ENCODE peak calls at places on chromosomes 4 and X, in seven cellular contexts. One of them, this sample, is unnamed.

GRCh38 chrX:12421918-12422317 is 283.6 kb downstream of the FRMPD4 start:
- DNase-seq in MCF 10A: no peak
- DNase-seq in posterior cingulate gyrus: no peak
- DNase-seq in fibroblast of mammary gland: no peak
- DNase-seq in NCI-H1092 treated with DMSO at 0.1 percent for 48 hours: no peak
- DNase-seq in GM10248: no peak
- DNase-seq in T-cell: no peak
- DNase-seq in this sample: no peak

GRCh38 chrX:46836701-46837542 is at the start of gene RP2:
- DNase-seq in GM10248: peak
- DNase-seq in T-cell: peak
- DNase-seq in posterior cingulate gyrus: peak
- DNase-seq in fibroblast of mammary gland: peak
- DNase-seq in MCF 10A: peak
- DNase-seq in NCI-H1092 treated with DMSO at 0.1 percent for 48 hours: peak
- DNase-seq in this sample: peak

GRCh38 chr4:103044183-103044582 is 24.7 kb upstream of the SLC9B1 start:
- DNase-seq in MCF 10A: no peak
- DNase-seq in GM10248: no peak
- DNase-seq in NCI-H1092 treated with DMSO at 0.1 percent for 48 hours: no peak
- DNase-seq in fibroblast of mammary gland: no peak
- DNase-seq in posterior cingulate gyrus: no peak
- DNase-seq in T-cell: no peak
- DNase-seq in this sample: no peak

GRCh38 chrX:134572816-134573682 is 85.2 kb downstream of the PLAC1 start:
- DNase-seq in GM10248: no peak
- DNase-seq in MCF 10A: peak
- DNase-seq in posterior cingulate gyrus: no peak
- DNase-seq in NCI-H1092 treated with DMSO at 0.1 percent for 48 hours: peak
- DNase-seq in fibroblast of mammary gland: peak
- DNase-seq in T-cell: no peak
- DNase-seq in this sample: no peak

GRCh38 chr4:120842046-120842445 is 80.5 kb downstream of the PRDM5 start:
- DNase-seq in GM10248: no peak
- DNase-seq in NCI-H1092 treated with DMSO at 0.1 percent for 48 hours: no peak
- DNase-seq in posterior cingulate gyrus: no peak
- DNase-seq in T-cell: no peak
- DNase-seq in MCF 10A: no peak
- DNase-seq in fibroblast of mammary gland: peak
- DNase-seq in this sample: no peak

GRCh38 chr4:77178560-77178959 is 21.6 kb downstream of the CCNG2 start:
- DNase-seq in NCI-H1092 treated with DMSO at 0.1 percent for 48 hours: no peak
- DNase-seq in fibroblast of mammary gland: no peak
- DNase-seq in T-cell: no peak
- DNase-seq in posterior cingulate gyrus: no peak
- DNase-seq in MCF 10A: no peak
- DNase-seq in GM10248: no peak
- DNase-seq in this sample: no peak

GRCh38 chrX:9988762-9989161 is 21.6 kb downstream of the CLDN34 start:
- DNase-seq in MCF 10A: peak
- DNase-seq in NCI-H1092 treated with DMSO at 0.1 percent for 48 hours: peak
- DNase-seq in fibroblast of mammary gland: peak
- DNase-seq in posterior cingulate gyrus: no peak
- DNase-seq in T-cell: no peak
- DNase-seq in GM10248: no peak
- DNase-seq in this sample: no peak

GRCh38 chr4:90727938-90728337 is 600.7 kb downstream of the CCSER1 start:
- DNase-seq in fibroblast of mammary gland: no peak
- DNase-seq in T-cell: no peak
- DNase-seq in MCF 10A: peak
- DNase-seq in GM10248: no peak
- DNase-seq in posterior cingulate gyrus: no peak
- DNase-seq in NCI-H1092 treated with DMSO at 0.1 percent for 48 hours: no peak
- DNase-seq in this sample: no peak

GRCh38 chr4:108972613-108973283 is 209.9 kb upstream of the ETNPPL start:
- DNase-seq in NCI-H1092 treated with DMSO at 0.1 percent for 48 hours: no peak
- DNase-seq in fibroblast of mammary gland: no peak
- DNase-seq in posterior cingulate gyrus: no peak
- DNase-seq in T-cell: no peak
- DNase-seq in GM10248: no peak
- DNase-seq in MCF 10A: no peak
- DNase-seq in this sample: no peak

GRCh38 chr4:88690355-88690754 is 7.3 kb downstream of the NAP1L5 start:
- DNase-seq in fibroblast of mammary gland: peak
- DNase-seq in GM10248: no peak
- DNase-seq in T-cell: no peak
- DNase-seq in posterior cingulate gyrus: no peak
- DNase-seq in NCI-H1092 treated with DMSO at 0.1 percent for 48 hours: no peak
- DNase-seq in MCF 10A: peak
- DNase-seq in this sample: no peak

GRCh38 chr4:52201705-52202104 is 150.6 kb downstream of the SPATA18 start:
- DNase-seq in GM10248: no peak
- DNase-seq in MCF 10A: no peak
- DNase-seq in posterior cingulate gyrus: no peak
- DNase-seq in T-cell: no peak
- DNase-seq in NCI-H1092 treated with DMSO at 0.1 percent for 48 hours: no peak
- DNase-seq in fibroblast of mammary gland: no peak
- DNase-seq in this sample: no peak

GRCh38 chrX:27890611-27891010 is 82.8 kb downstream of the MAGEB10 start:
- DNase-seq in NCI-H1092 treated with DMSO at 0.1 percent for 48 hours: no peak
- DNase-seq in GM10248: no peak
- DNase-seq in T-cell: no peak
- DNase-seq in fibroblast of mammary gland: peak
- DNase-seq in posterior cingulate gyrus: no peak
- DNase-seq in MCF 10A: peak
- DNase-seq in this sample: no peak

GRCh38 chr4:19739101-19739651 is 512.5 kb upstream of the SLIT2 start:
- DNase-seq in T-cell: no peak
- DNase-seq in NCI-H1092 treated with DMSO at 0.1 percent for 48 hours: no peak
- DNase-seq in GM10248: no peak
- DNase-seq in posterior cingulate gyrus: no peak
- DNase-seq in fibroblast of mammary gland: peak
- DNase-seq in MCF 10A: peak
- DNase-seq in this sample: no peak

GRCh38 chrX:48934581-48935331 is 15.9 kb upstream of the PIM2 start:
- DNase-seq in GM10248: no peak
- DNase-seq in NCI-H1092 treated with DMSO at 0.1 percent for 48 hours: no peak
- DNase-seq in MCF 10A: no peak
- DNase-seq in posterior cingulate gyrus: no peak
- DNase-seq in T-cell: peak
- DNase-seq in fibroblast of mammary gland: no peak
- DNase-seq in this sample: no peak

GRCh38 chr4:80812145-80812544 is 218.4 kb upstream of the BMP3 start:
- DNase-seq in T-cell: no peak
- DNase-seq in posterior cingulate gyrus: no peak
- DNase-seq in NCI-H1092 treated with DMSO at 0.1 percent for 48 hours: no peak
- DNase-seq in MCF 10A: no peak
- DNase-seq in GM10248: no peak
- DNase-seq in fibroblast of mammary gland: no peak
- DNase-seq in this sample: no peak

GRCh38 chrX:154476821-154477220 is 2.3 kb downstream of the LAGE3 start:
- DNase-seq in posterior cingulate gyrus: no peak
- DNase-seq in MCF 10A: no peak
- DNase-seq in NCI-H1092 treated with DMSO at 0.1 percent for 48 hours: no peak
- DNase-seq in T-cell: no peak
- DNase-seq in GM10248: no peak
- DNase-seq in fibroblast of mammary gland: no peak
- DNase-seq in this sample: no peak

GRCh38 chr4:89123418-89123817 is 12.1 kb downstream of the TIGD2 start:
- DNase-seq in T-cell: no peak
- DNase-seq in GM10248: no peak
- DNase-seq in MCF 10A: peak
- DNase-seq in posterior cingulate gyrus: no peak
- DNase-seq in fibroblast of mammary gland: no peak
- DNase-seq in NCI-H1092 treated with DMSO at 0.1 percent for 48 hours: no peak
- DNase-seq in this sample: no peak

GRCh38 chr4:110005461-110006056 is 92.9 kb downstream of the EGF start:
- DNase-seq in posterior cingulate gyrus: no peak
- DNase-seq in MCF 10A: peak
- DNase-seq in NCI-H1092 treated with DMSO at 0.1 percent for 48 hours: peak
- DNase-seq in fibroblast of mammary gland: peak
- DNase-seq in T-cell: no peak
- DNase-seq in GM10248: peak
- DNase-seq in this sample: peak

GRCh38 chr4:39096847-39097246 is 34.8 kb downstream of the KLHL5 start:
- DNase-seq in GM10248: no peak
- DNase-seq in posterior cingulate gyrus: no peak
- DNase-seq in fibroblast of mammary gland: no peak
- DNase-seq in T-cell: no peak
- DNase-seq in NCI-H1092 treated with DMSO at 0.1 percent for 48 hours: no peak
- DNase-seq in MCF 10A: no peak
- DNase-seq in this sample: no peak

GRCh38 chr4:26061248-26061986 is 147.4 kb downstream of the SMIM20 start:
- DNase-seq in T-cell: no peak
- DNase-seq in MCF 10A: peak
- DNase-seq in fibroblast of mammary gland: peak
- DNase-seq in posterior cingulate gyrus: no peak
- DNase-seq in NCI-H1092 treated with DMSO at 0.1 percent for 48 hours: peak
- DNase-seq in GM10248: peak
- DNase-seq in this sample: no peak

GRCh38 chr4:105894570-105895323 is 524 bp upstream of the NPNT start:
- DNase-seq in NCI-H1092 treated with DMSO at 0.1 percent for 48 hours: peak
- DNase-seq in GM10248: peak
- DNase-seq in MCF 10A: no peak
- DNase-seq in fibroblast of mammary gland: no peak
- DNase-seq in posterior cingulate gyrus: no peak
- DNase-seq in T-cell: no peak
- DNase-seq in this sample: no peak

GRCh38 chrX:151753313-151754041 is 18.9 kb downstream of the CNGA2 start:
- DNase-seq in MCF 10A: peak
- DNase-seq in NCI-H1092 treated with DMSO at 0.1 percent for 48 hours: peak
- DNase-seq in GM10248: peak
- DNase-seq in fibroblast of mammary gland: peak
- DNase-seq in T-cell: no peak
- DNase-seq in posterior cingulate gyrus: peak
- DNase-seq in this sample: no peak

GRCh38 chr4:30722092-30722915 is 2.1 kb downstream of the PCDH7 start:
- DNase-seq in GM10248: no peak
- DNase-seq in MCF 10A: no peak
- DNase-seq in T-cell: no peak
- DNase-seq in posterior cingulate gyrus: no peak
- DNase-seq in fibroblast of mammary gland: no peak
- DNase-seq in NCI-H1092 treated with DMSO at 0.1 percent for 48 hours: no peak
- DNase-seq in this sample: no peak

GRCh38 chr4:156388826-156389225 is 435.2 kb upstream of the CTSO start:
- DNase-seq in GM10248: no peak
- DNase-seq in fibroblast of mammary gland: peak
- DNase-seq in T-cell: no peak
- DNase-seq in MCF 10A: peak
- DNase-seq in posterior cingulate gyrus: no peak
- DNase-seq in NCI-H1092 treated with DMSO at 0.1 percent for 48 hours: no peak
- DNase-seq in this sample: no peak

GRCh38 chrX:120334137-120334536 is 22.9 kb upstream of the TMEM255A start:
- DNase-seq in GM10248: no peak
- DNase-seq in MCF 10A: no peak
- DNase-seq in fibroblast of mammary gland: no peak
- DNase-seq in NCI-H1092 treated with DMSO at 0.1 percent for 48 hours: no peak
- DNase-seq in T-cell: no peak
- DNase-seq in posterior cingulate gyrus: no peak
- DNase-seq in this sample: no peak

GRCh38 chrX:46758163-46758955 is 559 bp downstream of the SLC9A7 start:
- DNase-seq in GM10248: no peak
- DNase-seq in NCI-H1092 treated with DMSO at 0.1 percent for 48 hours: peak
- DNase-seq in MCF 10A: peak
- DNase-seq in fibroblast of mammary gland: no peak
- DNase-seq in T-cell: no peak
- DNase-seq in posterior cingulate gyrus: no peak
- DNase-seq in this sample: no peak

GRCh38 chr4:56410247-56410646 is 23.0 kb upstream of the AASDH start:
- DNase-seq in T-cell: no peak
- DNase-seq in posterior cingulate gyrus: no peak
- DNase-seq in fibroblast of mammary gland: peak
- DNase-seq in GM10248: no peak
- DNase-seq in MCF 10A: peak
- DNase-seq in NCI-H1092 treated with DMSO at 0.1 percent for 48 hours: peak
- DNase-seq in this sample: no peak

This sample was measured in effector memory CD8-positive, alpha-beta T cell.